ENCODE peak calls at places on chromosomes 1 and 21, in four cellular contexts. V is uterus, O is ascending aorta, M is suprapubic skin. H is an unnamed sample.

GRCh38 chr1:209427811-209428210 is 155.7 kb upstream of the CAMK1G start:
- DNase-seq in M (no peak), V (no peak), O (peak; percentile 50), H (no peak)

GRCh38 chr1:56404561-56405030 is 174.8 kb downstream of the PLPP3 start:
- DNase-seq in V (no peak), O (no peak), M (no peak), H (no peak)

GRCh38 chr1:184941735-184942134 is 32.6 kb downstream of the NIBAN1 start:
- DNase-seq in O (no peak), M (no peak), V (no peak), H (no peak)

GRCh38 chr1:3372317-3372716 is 82.1 kb upstream of the ARHGEF16 start:
- DNase-seq in V (no peak), O (no peak), M (no peak), H (no peak)

GRCh38 chr1:230568008-230568407 is 74.3 kb upstream of the COG2 start:
- DNase-seq in V (no peak), M (no peak), O (no peak), H (no peak)

GRCh38 chr1:234292006-234292405 is 81.2 kb upstream of the COA6 start:
- DNase-seq in V (no peak), O (no peak), M (no peak), H (no peak)

GRCh38 chr1:17719874-17720273 is 35.3 kb upstream of the ACTL8 start:
- DNase-seq in O (no peak), M (no peak), V (no peak), H (no peak)

GRCh38 chr1:112337028-112337531 is 58.9 kb upstream of the CTTNBP2NL start:
- DNase-seq in O (no peak), V (peak; percentile 31), M (no peak), H (no peak)

GRCh38 chr21:29359718-29360117 is 61.0 kb downstream of the BACH1 start:
- DNase-seq in V (no peak), M (no peak), O (no peak), H (no peak)

GRCh38 chr21:29362758-29363157 is 64.0 kb downstream of the BACH1 start:
- DNase-seq in V (no peak), O (no peak), M (no peak), H (no peak)

GRCh38 chr21:29366532-29366931 is 67.8 kb downstream of the BACH1 start:
- DNase-seq in V (no peak), O (no peak), M (no peak), H (no peak)

GRCh38 chr21:29365636-29366305 is 67.0 kb downstream of the BACH1 start:
- DNase-seq in M (no peak), O (no peak), V (no peak), H (no peak)

GRCh38 chr21:29360799-29361765 is 62.4 kb downstream of the BACH1 start:
- DNase-seq in V (no peak), M (no peak), O (no peak), H (no peak)
- TF ChIP-seq CTCF in V (no peak), M (no peak), O (no peak), H (peak; percentile 25)

GRCh38 chr1:36352910-36353878 is 29.7 kb upstream of the EVA1B start:
- DNase-seq in M (no peak), V (no peak), O (no peak), H (no peak)
- TF ChIP-seq CTCF in M (no peak), V (no peak), O (no peak), H (no peak)

DNA sequence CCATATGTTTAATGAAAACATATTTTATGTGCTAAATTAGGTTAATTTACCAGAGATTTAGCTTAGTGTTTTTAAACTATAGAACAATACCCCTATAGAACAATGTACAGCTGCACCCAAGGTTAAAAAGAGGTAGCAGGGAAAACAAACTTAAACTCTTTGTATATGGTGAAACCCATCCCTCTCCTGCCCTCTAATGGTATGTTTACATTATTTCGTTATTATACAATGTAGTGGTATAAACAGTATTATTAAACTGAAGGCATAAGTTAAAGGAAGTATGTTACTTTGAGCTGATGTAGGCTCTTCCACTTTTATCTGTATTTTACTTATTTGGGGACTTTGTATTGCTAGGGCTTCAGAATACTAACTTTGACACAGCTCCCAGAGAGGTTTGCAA is 16.7 kb upstream of the ZYG11A start:
- DNase-seq in V (no peak), M (no peak), O (no peak), H (no peak)
- TF ChIP-seq CTCF in V (no peak), M (no peak), O (no peak), H (peak; percentile 43)

GRCh38 chr1:117795190-117795589 is 134.2 kb downstream of the GDAP2 start:
- DNase-seq in O (no peak), V (no peak), M (no peak), H (no peak)
- TF ChIP-seq CTCF in O (no peak), V (no peak), M (no peak), H (no peak)

GRCh38 chr1:108691886-108692723 is at the start of gene PRPF38B:
- DNase-seq in O (peak; percentile 97), V (peak; percentile 92), M (peak; percentile 98), H (peak; percentile 96)

GRCh38 chr1:108695515-108695914 is 3.4 kb downstream of the PRPF38B start:
- DNase-seq in V (no peak), O (no peak), M (no peak), H (no peak)

GRCh38 chr1:108691128-108691885 is 803 bp upstream of the PRPF38B start:
- DNase-seq in M (no peak), V (no peak), O (no peak), H (no peak)

DNA sequence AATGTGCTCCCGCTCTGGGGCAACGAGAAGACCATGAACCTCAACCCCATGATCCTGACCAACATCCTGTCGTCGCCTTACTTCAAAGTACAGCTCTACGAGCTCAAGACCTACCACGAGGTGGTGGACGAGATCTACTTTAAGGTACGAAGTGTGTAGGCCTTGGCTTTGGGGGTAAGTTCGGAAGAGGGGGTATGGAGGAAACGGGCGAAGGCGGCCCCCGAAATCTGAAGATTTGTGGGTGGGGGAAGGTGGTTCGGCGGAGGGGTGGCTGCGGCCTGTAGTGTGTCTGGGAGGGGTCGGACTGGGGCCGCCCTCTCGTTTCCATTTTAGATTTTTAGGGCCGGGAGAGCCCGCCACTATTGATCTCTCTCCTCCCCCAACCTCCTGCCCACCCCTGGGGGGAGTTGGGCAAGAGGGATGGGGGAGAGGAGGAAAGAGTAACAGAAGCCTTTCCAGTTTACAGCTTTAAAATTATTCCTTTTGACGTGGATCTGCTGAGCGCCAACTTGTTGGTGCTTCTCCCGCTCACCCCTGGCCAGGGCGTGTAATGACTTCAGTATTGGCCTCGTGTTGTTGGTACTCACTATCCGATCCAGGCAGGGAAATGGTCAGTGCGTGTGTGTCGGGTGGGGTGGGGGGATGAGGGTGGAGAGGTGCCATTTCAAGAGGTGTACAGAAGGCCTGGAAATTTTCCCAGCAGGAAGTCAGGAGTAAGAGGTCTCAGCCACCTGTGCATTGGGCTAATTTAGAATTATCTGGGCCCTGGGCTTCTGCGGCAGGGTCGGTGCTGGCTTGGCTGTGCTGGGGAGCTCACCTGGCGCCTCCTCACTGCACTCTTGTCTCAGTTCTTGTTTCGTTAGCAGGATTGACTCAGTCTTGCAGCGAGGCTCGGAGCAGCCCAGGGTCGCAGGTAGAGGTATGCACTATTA is 880 bp downstream of the PRPF38B start:
- DNase-seq in M (no peak), O (peak; percentile 78), V (peak; percentile 42), H (no peak)
- TF ChIP-seq CTCF in M (no peak), O (peak; percentile 6), V (no peak), H (peak; percentile 30)

GRCh38 chr1:76901158-76901767 is 34.0 kb downstream of the ST6GALNAC5 start:
- DNase-seq in O (no peak), V (no peak), M (no peak), H (no peak)
- TF ChIP-seq CTCF in O (no peak), V (no peak), M (peak; percentile 48), H (peak; percentile 68)

H was measured in osteocyte.